ENCODE peak calls at places on chromosomes 11 and 22, in ten cellular contexts. X is nucleus accumbens; A is stimulated activated CD8-positive, alpha-beta memory T cell treated with anti-CD3 and anti-CD28 coated beads, Interleukin-15, amount 100 ng/mL, for 1 hour; K is NCI-H774; I is ACHN; Z is amygdala; C is iPS DF 6.9; Y is ovary; J is activated T-cell treated with anti-CD3 and anti-CD28 coated beads, Interleukin-2, amount 50 U/mL, for 4 hours; B is bronchial epithelial cell. R is an unnamed sample.

GRCh38 chr11:101618691-101619090 is 34.9 kb upstream of the TRPC6 start:
- DNase-seq in X (no peak), J (no peak), C (no peak), Y (no peak), A (no peak), B (peak), I (no peak), Z (no peak), K (no peak), R (no peak)

GRCh38 chr11:10573556-10573955 is 5.1 kb upstream of the LYVE1 start:
- DNase-seq in B (no peak), A (no peak), J (no peak), I (no peak), K (no peak), X (no peak), Y (no peak), C (no peak), Z (no peak), R (no peak)

GRCh38 chr11:41245704-41246398 is 213.6 kb downstream of the LRRC4C start:
- DNase-seq in X (no peak), K (no peak), I (peak), A (no peak), C (no peak), B (no peak), Z (no peak), J (no peak), Y (no peak), R (no peak)

GRCh38 chr22:45884201-45885067 is 92.5 kb downstream of the WNT7B start:
- DNase-seq in I (no peak), X (no peak), B (no peak), A (no peak), C (no peak), J (no peak), K (no peak), Z (no peak), Y (no peak), R (no peak)

GRCh38 chr22:42930810-42931420 is 73.8 kb upstream of the ARFGAP3 start:
- DNase-seq in X (no peak), B (peak), Y (no peak), K (peak), J (no peak), Z (no peak), A (no peak), I (peak), C (no peak), R (no peak)

GRCh38 chr11:92969634-92970347 is at the start of gene MTNR1B:
- DNase-seq in Y (no peak), C (no peak), I (no peak), J (no peak), Z (no peak), K (no peak), X (no peak), A (no peak), B (no peak), R (no peak)

GRCh38 chr22:49692499-49693225 is 135.0 kb downstream of the BRD1 start:
- DNase-seq in C (no peak), A (no peak), B (no peak), X (no peak), I (no peak), K (no peak), Y (peak), Z (no peak), J (no peak), R (no peak)

GRCh38 chr22:20101638-20102037 is 14.3 kb upstream of the RANBP1 start:
- DNase-seq in B (no peak), Y (no peak), X (no peak), C (no peak), Z (no peak), K (no peak), J (no peak), I (no peak), A (no peak), R (no peak)

GRCh38 chr11:14973621-14974020 is 1.5 kb upstream of the CALCA start:
- DNase-seq in Y (no peak), I (no peak), Z (no peak), J (peak), C (no peak), X (no peak), B (no peak), A (no peak), K (peak), R (no peak)

GRCh38 chr11:1843098-1843473 is 4.3 kb downstream of the TNNI2 start:
- DNase-seq in I (no peak), B (peak), K (no peak), Y (no peak), C (no peak), J (no peak), Z (no peak), A (no peak), X (no peak), R (no peak)

GRCh38 chr11:71563401-71563800 is 2.0 kb upstream of the KRTAP5-10 start:
- DNase-seq in K (no peak), A (no peak), B (peak), J (no peak), C (peak), X (no peak), Y (no peak), I (peak), Z (no peak), R (peak)

R was measured in iPS DF 19.7.